ENCODE peak calls at places on chromosomes 16 and 17, in five cellular contexts. F is stomach, M is HepG2, A is K562, W is esophagus muscularis mucosa. V is an unnamed sample.

GRCh38 chr16:16032271-16032979 is 83.0 kb downstream of the ABCC1 start:
- DNase-seq in F (no peak), A (no peak), M (no peak), W (no peak), V (no peak)

GRCh38 chr17:31525801-31526549 is 134.5 kb downstream of the RAB11FIP4 start:
- DNase-seq in W (no peak), F (no peak), M (peak), A (peak), V (peak)

GRCh38 chr17:61284174-61284573 is 115.5 kb upstream of the TBX2 start:
- DNase-seq in A (no peak), F (no peak), M (no peak), W (no peak), V (no peak)

GRCh38 chr17:83070800-83071341 is 8.5 kb upstream of the METRNL start:
- DNase-seq in W (no peak), M (no peak), F (no peak), A (no peak), V (no peak)

GRCh38 chr16:2520097-2520783 is at the start of gene AMDHD2:
- DNase-seq in W (peak), A (peak), M (peak), F (peak), V (peak)

GRCh38 chr17:19578545-19578944 is 44.9 kb downstream of the SLC47A1 start:
- DNase-seq in A (no peak), F (no peak), M (no peak), W (no peak), V (no peak)

GRCh38 chr17:36127199-36127881 is 23.7 kb downstream of the CCL4 start:
- DNase-seq in F (no peak), W (no peak), M (no peak), A (no peak), V (no peak)

GRCh38 chr16:30377812-30378235 is 3.2 kb downstream of the MYL11 start:
- DNase-seq in W (peak), F (peak), A (no peak), M (peak), V (peak)

GRCh38 chr16:2779978-2780898 is 3.2 kb upstream of the ELOB start:
- DNase-seq in W (no peak), M (no peak), A (no peak), F (no peak), V (no peak)

GRCh38 chr17:40315678-40316570 is 6.9 kb downstream of the RARA start:
- DNase-seq in W (no peak), F (peak), M (no peak), A (peak), V (no peak)

GRCh38 chr17:21041753-21042433 is 918 bp downstream of the USP22 start:
- DNase-seq in F (peak), A (peak), M (peak), W (peak), V (peak)

GRCh38 chr16:79658301-79659001 is 57.9 kb upstream of the MAF start:
- DNase-seq in F (peak), A (peak), W (no peak), M (peak), V (no peak)

GRCh38 chr16:57620316-57621231 is 7.9 kb upstream of the ADGRG1 start:
- DNase-seq in W (no peak), A (no peak), M (no peak), F (peak), V (peak)

GRCh38 chr16:19396555-19397011 is 21.1 kb upstream of the TMC5 start:
- DNase-seq in F (peak), M (no peak), W (no peak), A (no peak), V (no peak)

GRCh38 chr17:5381542-5381941 is 37.9 kb downstream of the NUP88 start:
- DNase-seq in F (no peak), W (no peak), A (no peak), M (no peak), V (no peak)

GRCh38 chr17:20156196-20157077 is 147.3 kb downstream of the SPECC1 start:
- DNase-seq in M (peak), A (peak), F (peak), W (no peak), V (peak)

GRCh38 chr17:31493656-31494155 is 102.2 kb downstream of the RAB11FIP4 start:
- DNase-seq in M (no peak), A (no peak), W (no peak), F (no peak), V (no peak)

GRCh38 chr16:86798247-86799041 is 220.1 kb downstream of the FOXL1 start:
- DNase-seq in F (no peak), W (no peak), A (no peak), M (no peak), V (no peak)

GRCh38 chr16:27326738-27327585 is 13.2 kb downstream of the IL4R start:
- DNase-seq in F (peak), W (peak), M (peak), A (no peak), V (peak)

GRCh38 chr17:1482686-1483445 is 9.6 kb downstream of the MYO1C start:
- DNase-seq in F (no peak), A (no peak), W (no peak), M (no peak), V (peak)

GRCh38 chr17:65696739-65697394 is 135.4 kb upstream of the AXIN2 start:
- DNase-seq in M (no peak), A (no peak), W (no peak), F (no peak), V (no peak)

GRCh38 chr16:85002643-85003042 is 8.7 kb downstream of the ZDHHC7 start:
- DNase-seq in F (no peak), A (no peak), W (no peak), M (no peak), V (peak)

GRCh38 chr16:24800586-24800985 is 45.2 kb upstream of the SLC5A11 start:
- DNase-seq in M (peak), W (no peak), A (no peak), F (no peak), V (no peak)

GRCh38 chr16:88597856-88598491 is 27.8 kb downstream of the ZC3H18 start:
- DNase-seq in M (peak), A (no peak), F (no peak), W (no peak), V (no peak)

GRCh38 chr16:69481901-69482341 is 57.5 kb downstream of the CYB5B start:
- DNase-seq in M (no peak), A (peak), W (peak), F (peak), V (peak)

GRCh38 chr16:68737046-68737729 is at the start of gene CDH1:
- DNase-seq in F (peak), A (no peak), W (no peak), M (no peak), V (peak)

GRCh38 chr16:55478827-55479559 is at the start of gene MMP2:
- DNase-seq in A (no peak), F (peak), M (no peak), W (peak), V (no peak)

GRCh38 chr16:73071131-73071940 is 23.4 kb upstream of the ZFHX3 start:
- DNase-seq in A (no peak), M (peak), W (no peak), F (peak), V (peak)

GRCh38 chr17:64384253-64385186 is 6.1 kb downstream of the PECAM1 start:
- DNase-seq in A (no peak), M (peak), W (no peak), F (peak), V (no peak)

GRCh38 chr16:1324286-1324826 is 9.1 kb upstream of the BAIAP3 start:
- DNase-seq in F (no peak), W (no peak), A (no peak), M (no peak), V (no peak)

GRCh38 chr16:64162613-64163375 is 959.1 kb downstream of the CDH11 start:
- DNase-seq in A (no peak), F (no peak), M (no peak), W (no peak), V (no peak)

GRCh38 chr16:51756447-51757123 is 605.5 kb upstream of the SALL1 start:
- DNase-seq in F (no peak), M (no peak), W (no peak), A (no peak), V (no peak)

GRCh38 chr16:68902376-68903345 is 59.3 kb downstream of the TANGO6 start:
- DNase-seq in F (no peak), A (peak), W (no peak), M (peak), V (no peak)

GRCh38 chr17:62625870-62626200 is 1.6 kb upstream of the MRC2 start:
- DNase-seq in W (no peak), M (no peak), A (no peak), F (no peak), V (no peak)

GRCh38 chr17:62626719-62627218 is 701 bp upstream of the MRC2 start:
- DNase-seq in M (peak), F (no peak), W (no peak), A (peak), V (no peak)

GRCh38 chr17:62628845-62629555 is 1.5 kb downstream of the MRC2 start:
- DNase-seq in A (peak), M (no peak), F (no peak), W (no peak), V (no peak)

GRCh38 chr17:62627904-62628603 is 584 bp downstream of the MRC2 start:
- DNase-seq in A (peak), F (no peak), M (no peak), W (no peak), V (no peak)

DNA sequence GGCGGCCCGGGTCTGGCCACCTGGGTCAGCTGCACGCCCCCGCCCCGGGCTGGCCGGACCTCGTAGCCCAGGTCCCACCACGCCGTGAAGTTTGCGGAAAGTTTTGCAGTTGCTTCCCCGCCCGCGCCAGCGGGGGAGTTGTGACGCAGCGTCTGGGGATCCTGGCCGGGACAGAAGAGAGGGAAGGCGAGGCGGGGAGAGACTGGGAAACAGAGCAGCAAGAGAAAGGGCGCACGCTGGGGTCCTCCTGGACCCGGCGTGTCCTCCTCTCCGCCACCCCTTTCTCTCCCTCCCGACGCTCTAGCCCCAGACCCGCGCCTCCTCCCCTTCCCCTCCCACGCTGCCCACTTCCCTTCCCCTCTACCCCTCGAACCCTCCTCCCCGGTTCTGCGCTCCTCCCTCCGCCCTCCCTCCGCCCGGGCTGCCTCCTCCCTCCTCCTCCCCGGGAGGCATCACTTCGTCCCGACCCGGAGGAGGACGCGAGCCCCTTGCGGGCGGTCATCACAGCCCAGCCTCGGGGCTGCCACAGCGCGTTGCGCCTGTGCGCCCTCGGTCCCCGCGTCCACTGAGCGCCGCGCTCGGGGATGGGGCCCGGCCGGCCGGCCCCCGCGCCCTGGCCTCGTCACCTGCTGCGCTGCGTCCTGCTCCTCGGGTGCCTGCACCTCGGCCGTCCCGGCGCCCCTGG is at the start of gene MRC2:
- DNase-seq in M (no peak), W (no peak), F (no peak), A (peak), V (peak)
- TF ChIP-seq POLR2A in M (no peak), W (no peak), F (no peak), A (no peak), V (peak)

DNA sequence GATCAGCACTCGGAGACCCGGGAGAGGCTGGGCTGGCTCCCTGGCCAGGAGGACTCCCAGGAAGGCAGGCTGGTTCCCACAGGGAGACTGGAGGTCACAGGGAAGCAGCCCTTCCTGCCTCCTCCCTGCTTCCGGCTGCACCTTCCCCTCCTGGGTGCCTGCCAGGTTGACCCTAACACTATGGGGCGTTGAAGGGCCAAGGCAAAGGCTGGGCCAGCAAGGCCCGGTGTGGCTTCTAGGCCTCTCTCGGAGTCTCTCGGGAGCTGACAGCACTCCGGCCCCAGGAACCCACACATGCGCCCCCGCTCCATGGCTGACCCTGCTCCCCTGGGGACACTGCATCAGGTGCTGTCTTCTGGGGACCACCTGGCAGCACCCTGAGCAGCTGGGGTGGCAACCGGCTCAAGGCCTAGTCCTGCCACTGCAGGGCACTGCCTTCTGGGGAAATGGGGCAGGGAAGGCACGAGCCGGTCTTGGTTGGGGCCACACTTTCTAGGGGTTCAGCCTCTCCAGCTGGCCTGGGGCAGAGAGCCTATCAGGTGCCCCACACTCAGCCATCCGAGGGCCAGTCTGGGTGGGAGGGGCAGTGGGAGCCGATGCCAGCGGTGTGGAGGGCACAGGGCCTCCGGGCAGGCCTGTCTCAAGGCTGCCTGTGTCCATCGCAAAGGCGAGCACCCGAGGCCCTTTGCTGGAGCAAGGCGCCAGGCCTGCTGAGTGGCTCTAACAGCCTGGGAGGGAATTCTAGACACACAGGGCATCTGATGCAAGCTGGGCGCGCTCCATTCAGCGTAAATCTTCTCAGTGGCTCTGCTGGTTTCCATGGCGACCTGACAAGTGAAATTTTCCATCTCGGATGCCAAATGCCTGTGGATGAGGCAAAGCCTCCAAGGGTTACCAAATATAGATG is 5.6 kb upstream of the MTSS2 start:
- DNase-seq in A (no peak), M (peak), F (peak), W (no peak), V (peak)
- TF ChIP-seq EP300 in A (no peak), M (no peak), F (peak), W (no peak), V (no peak)

GRCh38 chr17:45264430-45264829 is 2.5 kb upstream of the SPATA32 start:
- DNase-seq in M (no peak), F (no peak), W (no peak), A (no peak), V (peak)

GRCh38 chr17:45263477-45263860 is 1.6 kb upstream of the SPATA32 start:
- DNase-seq in W (no peak), F (no peak), M (no peak), A (no peak), V (no peak)

GRCh38 chr17:45262516-45263476 is 902 bp upstream of the SPATA32 start:
- DNase-seq in F (no peak), W (no peak), M (no peak), A (no peak), V (no peak)

GRCh38 chr17:45260204-45260783 is 1.6 kb downstream of the SPATA32 start:
- DNase-seq in F (no peak), W (no peak), M (no peak), A (no peak), V (no peak)

DNA sequence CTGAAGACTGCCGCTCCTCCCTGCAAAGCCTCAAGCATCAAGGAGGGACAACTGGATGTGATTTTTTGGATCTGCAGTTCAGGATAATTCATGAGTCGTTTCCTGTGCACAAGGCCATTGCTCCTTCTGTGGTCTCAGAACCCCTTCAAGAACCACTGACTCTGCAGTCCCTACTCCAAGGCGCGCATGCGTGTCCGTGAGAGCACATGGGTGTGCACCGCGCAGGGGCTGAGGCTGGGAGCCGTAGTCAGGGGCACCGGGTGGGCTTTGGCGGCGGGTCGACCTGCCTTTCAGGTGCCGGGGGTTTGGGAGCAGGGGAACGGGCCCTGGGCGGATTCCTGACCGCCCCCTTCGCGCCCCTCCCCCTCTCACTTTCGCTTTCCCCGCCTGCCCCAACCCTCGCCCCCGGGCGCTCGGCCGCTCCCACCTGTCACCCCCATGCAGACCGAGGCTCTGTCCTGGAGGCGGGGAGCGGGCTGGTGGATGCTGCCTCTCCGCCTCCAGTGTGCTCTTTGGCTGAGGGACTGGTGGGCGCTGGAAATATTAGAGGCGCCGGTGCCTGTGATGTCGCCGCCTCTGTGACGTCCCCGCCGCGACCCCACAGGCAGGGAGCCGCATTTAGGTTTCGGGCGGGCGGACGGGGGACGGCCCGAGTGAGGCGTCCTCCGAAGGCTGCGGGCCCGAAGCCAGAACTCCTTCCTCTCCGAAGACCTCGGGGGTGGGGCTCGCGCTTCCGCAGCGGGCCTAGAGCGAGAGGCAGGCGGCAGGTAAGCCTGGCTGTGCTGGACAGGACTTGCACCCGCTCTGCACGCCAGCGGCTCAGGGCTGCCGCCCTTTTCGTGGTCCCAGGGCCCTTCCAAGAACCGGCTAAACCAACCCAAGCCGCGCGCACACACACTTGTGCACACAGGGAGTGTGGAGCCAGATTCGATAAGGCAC is at the start of gene SPATA32:
- DNase-seq in A (no peak), W (no peak), F (peak), M (no peak), V (peak)
- TF ChIP-seq POLR2AphosphoS5 in A (no peak), W (no peak), F (no peak), M (no peak), V (no peak)

GRCh38 chr17:3890082-3890892 is 2.6 kb downstream of the CAMKK1 start:
- DNase-seq in A (peak), W (no peak), F (peak), M (no peak), V (no peak)

GRCh38 chr17:3887811-3888210 is 5.0 kb downstream of the CAMKK1 start:
- DNase-seq in F (no peak), W (no peak), M (no peak), A (no peak), V (no peak)

GRCh38 chr17:3887394-3887793 is 5.5 kb downstream of the CAMKK1 start:
- DNase-seq in M (no peak), F (no peak), A (no peak), W (no peak), V (no peak)

GRCh38 chr17:3889613-3890012 is 3.2 kb downstream of the CAMKK1 start:
- DNase-seq in W (no peak), F (no peak), M (no peak), A (no peak), V (no peak)

DNA sequence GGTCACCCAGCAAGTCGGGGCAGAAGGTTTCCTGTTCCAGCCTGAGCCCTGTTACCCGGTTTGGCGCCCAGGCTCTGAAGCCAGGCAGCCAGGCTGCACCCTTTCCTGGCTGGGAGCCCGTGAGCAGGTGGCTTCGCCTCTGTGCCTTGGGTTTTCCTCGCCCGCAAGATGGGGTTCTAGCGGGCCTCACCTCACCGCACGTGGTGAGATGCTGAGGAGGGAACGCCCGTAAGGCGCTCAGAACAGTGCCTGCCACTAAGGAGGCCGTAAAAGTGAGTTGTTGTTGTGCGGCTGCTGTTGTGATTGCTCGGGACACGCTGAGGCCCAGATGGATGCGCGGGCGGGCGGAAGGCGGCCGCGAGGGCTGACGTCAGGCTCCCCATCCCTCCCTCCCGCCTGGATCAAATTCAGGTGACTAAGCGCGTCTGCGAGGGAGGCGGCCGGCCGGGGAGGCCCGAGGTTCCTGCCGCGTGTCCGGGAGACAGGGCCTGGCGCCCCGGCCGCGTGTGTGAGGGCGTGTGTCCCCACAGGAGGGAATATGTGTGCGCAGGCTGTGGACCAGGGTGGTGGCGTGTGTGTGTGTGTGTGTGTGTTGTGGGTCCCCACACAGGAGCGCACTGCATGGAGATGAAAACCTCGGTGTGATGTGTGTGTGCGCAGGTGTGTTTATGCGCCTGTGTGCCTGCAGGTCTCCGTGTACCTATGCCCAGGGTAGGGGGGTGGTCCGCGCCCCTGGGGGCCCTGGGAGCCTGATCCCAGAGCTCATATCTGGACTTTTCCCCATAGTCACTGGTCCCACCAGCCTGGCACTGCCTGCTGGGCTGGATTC is 4.3 kb downstream of the CAMKK1 start:
- DNase-seq in A (peak), F (peak), W (no peak), M (no peak), V (peak)
- TF ChIP-seq POLR2A in A (peak), F (no peak), W (no peak), M (no peak), V (no peak)